ENCODE peak calls at places on chromosome 18, in four cellular contexts. One of them, this sample, is unnamed.

GRCh38 chr18:7221424-7222155 is 9.3 kb upstream of the LRRC30 start:
- DNase-seq in HCT116: peak; percentile 16
- DNase-seq in K562: peak; percentile 39
- DNase-seq in GM12878: peak; percentile 4
- DNase-seq in this sample: peak; percentile 67

GRCh38 chr18:64259871-64260270 is 111.0 kb upstream of the LINC00305 start:
- DNase-seq in K562: no peak
- DNase-seq in GM12878: no peak
- DNase-seq in HCT116: no peak
- DNase-seq in this sample: no peak

GRCh38 chr18:525066-525797 is 24.7 kb upstream of the COLEC12 start:
- DNase-seq in HCT116: no peak
- DNase-seq in K562: peak; percentile 26
- DNase-seq in GM12878: no peak
- DNase-seq in this sample: no peak

GRCh38 chr18:2570772-2571199 is 519 bp downstream of the METTL4 start:
- DNase-seq in GM12878: peak; percentile 20
- DNase-seq in K562: peak; percentile 83
- DNase-seq in HCT116: peak; percentile 55
- DNase-seq in this sample: peak; percentile 37

GRCh38 chr18:23963443-23964185 is 50.9 kb upstream of the TTC39C start:
- DNase-seq in HCT116: no peak
- DNase-seq in K562: no peak
- DNase-seq in GM12878: no peak
- DNase-seq in this sample: no peak

GRCh38 chr18:56038258-56039030 is 450.5 kb upstream of the TCF4 start:
- DNase-seq in HCT116: no peak
- DNase-seq in K562: no peak
- DNase-seq in GM12878: no peak
- DNase-seq in this sample: no peak

GRCh38 chr18:32529737-32530420 is 59.2 kb upstream of the GAREM1 start:
- DNase-seq in K562: no peak
- DNase-seq in GM12878: no peak
- DNase-seq in HCT116: no peak
- DNase-seq in this sample: no peak

GRCh38 chr18:48409591-48410094 is 460 bp upstream of the ZBTB7C start:
- DNase-seq in HCT116: no peak
- DNase-seq in K562: peak; percentile 4
- DNase-seq in GM12878: no peak
- DNase-seq in this sample: no peak

GRCh38 chr18:24544141-24544498 is 83.7 kb downstream of the HRH4 start:
- DNase-seq in GM12878: no peak
- DNase-seq in HCT116: peak; percentile 22
- DNase-seq in K562: peak; percentile 47
- DNase-seq in this sample: peak; percentile 58

GRCh38 chr18:57833441-57834101 is 30.5 kb upstream of the ATP8B1 start:
- DNase-seq in GM12878: peak; percentile 55
- DNase-seq in HCT116: no peak
- DNase-seq in K562: peak; percentile 52
- DNase-seq in this sample: no peak

GRCh38 chr18:44733069-44733753 is 52.5 kb downstream of the SETBP1 start:
- DNase-seq in GM12878: no peak
- DNase-seq in K562: peak; percentile 13
- DNase-seq in HCT116: no peak
- DNase-seq in this sample: no peak

GRCh38 chr18:59505311-59505710 is 146.2 kb upstream of the LMAN1 start:
- DNase-seq in GM12878: no peak
- DNase-seq in HCT116: no peak
- DNase-seq in K562: no peak
- DNase-seq in this sample: no peak

GRCh38 chr18:48992791-48993555 is 42.2 kb upstream of the SMAD7 start:
- DNase-seq in GM12878: peak; percentile 13
- DNase-seq in K562: peak; percentile 24
- DNase-seq in HCT116: no peak
- DNase-seq in this sample: no peak

GRCh38 chr18:32261003-32261402 is 71.2 kb downstream of the MEP1B start:
- DNase-seq in HCT116: no peak
- DNase-seq in K562: no peak
- DNase-seq in GM12878: no peak
- DNase-seq in this sample: no peak

GRCh38 chr18:48943333-48943732 is 7.4 kb downstream of the SMAD7 start:
- DNase-seq in HCT116: no peak
- DNase-seq in GM12878: no peak
- DNase-seq in K562: no peak
- DNase-seq in this sample: no peak

GRCh38 chr18:35019929-35020328 is 21.3 kb upstream of the MAPRE2 start:
- DNase-seq in K562: no peak
- DNase-seq in GM12878: no peak
- DNase-seq in HCT116: no peak
- DNase-seq in this sample: no peak

GRCh38 chr18:79497638-79498081 is 101.9 kb downstream of the NFATC1 start:
- DNase-seq in HCT116: no peak
- DNase-seq in K562: no peak
- DNase-seq in GM12878: peak; percentile 25
- DNase-seq in this sample: no peak

GRCh38 chr18:8686556-8686955 is 18.8 kb upstream of the MTCL1 start:
- DNase-seq in HCT116: no peak
- DNase-seq in K562: no peak
- DNase-seq in GM12878: no peak
- DNase-seq in this sample: no peak

GRCh38 chr18:63259581-63259830 is 60.1 kb downstream of the BCL2 start:
- DNase-seq in HCT116: no peak
- DNase-seq in GM12878: no peak
- DNase-seq in K562: no peak
- DNase-seq in this sample: no peak

GRCh38 chr18:8496186-8496585 is 113.1 kb upstream of the RAB12 start:
- DNase-seq in GM12878: no peak
- DNase-seq in HCT116: no peak
- DNase-seq in K562: no peak
- DNase-seq in this sample: no peak

GRCh38 chr18:40473221-40473620 is 1481.8 kb upstream of the PIK3C3 start:
- DNase-seq in K562: no peak
- DNase-seq in GM12878: no peak
- DNase-seq in HCT116: no peak
- DNase-seq in this sample: no peak

GRCh38 chr18:56921888-56922480 is 224.9 kb upstream of the BOD1L2 start:
- DNase-seq in K562: no peak
- DNase-seq in GM12878: no peak
- DNase-seq in HCT116: no peak
- DNase-seq in this sample: no peak

GRCh38 chr18:62634991-62635630 is 80.2 kb upstream of the PHLPP1 start:
- DNase-seq in GM12878: no peak
- DNase-seq in K562: no peak
- DNase-seq in HCT116: no peak
- DNase-seq in this sample: no peak

GRCh38 chr18:14086459-14087231 is 45.6 kb downstream of the ZNF519 start:
- DNase-seq in K562: peak; percentile 32
- DNase-seq in GM12878: no peak
- DNase-seq in HCT116: no peak
- DNase-seq in this sample: peak; percentile 14

DNA sequence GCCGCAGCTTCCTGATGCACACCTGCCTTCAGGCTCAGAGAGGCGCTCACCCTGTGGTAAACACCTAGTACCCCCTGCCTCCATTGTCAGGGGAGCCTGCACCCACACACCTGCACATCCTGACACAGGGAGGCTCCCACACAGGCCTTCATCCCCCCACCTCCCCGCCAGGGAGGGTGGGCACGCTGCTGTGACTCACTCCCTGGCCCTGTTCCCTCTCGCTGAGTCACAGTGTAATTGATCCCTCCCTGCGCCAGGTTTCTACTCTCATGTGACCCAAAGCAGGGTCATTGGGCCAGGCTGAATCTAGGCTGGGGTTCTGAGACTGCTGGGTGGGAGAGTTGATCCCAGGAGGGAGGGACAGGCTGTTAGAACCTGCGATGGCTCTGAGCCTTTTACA is 8.5 kb upstream of the CELF4 start:
- DNase-seq in GM12878: no peak
- DNase-seq in HCT116: no peak
- DNase-seq in K562: no peak
- DNase-seq in this sample: no peak
- TF ChIP-seq JUND in GM12878: no peak
- TF ChIP-seq JUND in HCT116: peak; percentile 77
- TF ChIP-seq JUND in K562: no peak
- TF ChIP-seq JUND in this sample: no peak

GRCh38 chr18:22872894-22873537 is 60.1 kb upstream of the RBBP8 start:
- DNase-seq in GM12878: peak; percentile 3
- DNase-seq in K562: no peak
- DNase-seq in HCT116: no peak
- DNase-seq in this sample: no peak

GRCh38 chr18:22868831-22869230 is 64.3 kb upstream of the RBBP8 start:
- DNase-seq in HCT116: no peak
- DNase-seq in GM12878: no peak
- DNase-seq in K562: no peak
- DNase-seq in this sample: no peak

DNA sequence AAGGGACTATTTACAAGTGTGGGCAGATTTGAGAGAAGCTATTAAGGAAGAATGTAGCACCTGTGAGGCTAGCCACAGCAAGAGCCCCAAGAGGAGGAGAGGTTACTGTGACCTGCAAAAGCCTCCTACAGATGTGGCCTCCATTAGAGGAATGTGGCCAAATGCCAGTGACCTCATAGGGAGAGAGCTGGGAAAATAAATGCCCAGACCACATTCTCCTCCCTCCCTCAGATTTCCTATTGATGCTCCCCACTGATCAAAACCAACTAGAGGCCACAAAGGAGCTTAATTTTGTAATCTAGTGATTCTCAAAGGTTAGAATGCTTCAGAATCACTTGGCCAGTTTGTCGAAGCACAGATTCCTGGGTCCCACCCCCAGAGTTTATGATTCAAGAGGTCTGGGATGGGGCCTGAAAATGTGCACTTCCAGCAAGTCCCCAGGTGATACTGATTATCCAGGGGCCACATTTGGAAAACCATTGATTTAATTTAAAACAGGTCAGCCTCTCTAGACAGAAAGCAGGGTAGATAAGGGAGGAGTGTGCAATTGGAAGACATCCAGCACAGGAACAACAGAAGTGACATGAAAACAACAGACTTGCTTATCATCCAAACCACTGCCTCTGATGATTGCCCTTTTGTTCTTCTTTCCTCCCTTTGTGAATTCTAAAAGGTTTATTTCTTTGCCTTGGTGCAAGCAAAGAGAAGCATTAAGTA is 61.2 kb upstream of the RBBP8 start:
- DNase-seq in HCT116: no peak
- DNase-seq in GM12878: no peak
- DNase-seq in K562: no peak
- DNase-seq in this sample: no peak
- TF ChIP-seq JUND in HCT116: no peak
- TF ChIP-seq JUND in GM12878: no peak
- TF ChIP-seq JUND in K562: no peak
- TF ChIP-seq JUND in this sample: peak; percentile 56

DNA sequence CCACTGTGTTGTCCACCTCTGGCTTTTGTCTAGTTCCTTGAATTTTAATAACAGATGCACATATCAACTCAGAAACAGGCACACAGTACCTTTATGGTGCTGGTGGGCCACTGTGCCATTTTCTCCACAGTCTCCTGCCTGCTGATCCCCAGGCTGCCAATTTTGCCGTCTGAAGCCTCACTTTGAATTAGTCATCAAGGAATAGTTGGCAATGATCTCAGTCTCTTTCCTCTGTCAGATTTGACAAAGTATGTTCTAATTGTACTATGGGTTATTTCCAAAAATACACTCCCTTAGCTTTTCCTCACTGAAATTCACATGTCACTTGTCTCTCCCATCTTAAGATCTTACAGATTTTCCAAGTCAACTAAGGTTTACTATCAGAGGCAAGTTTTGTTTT is 140.7 kb downstream of the ZNF516 start:
- DNase-seq in HCT116: no peak
- DNase-seq in K562: no peak
- DNase-seq in GM12878: no peak
- DNase-seq in this sample: no peak
- TF ChIP-seq JUND in HCT116: no peak
- TF ChIP-seq JUND in K562: no peak
- TF ChIP-seq JUND in GM12878: no peak
- TF ChIP-seq JUND in this sample: no peak

GRCh38 chr18:66682855-66683322 is 79.0 kb upstream of the CDH19 start:
- DNase-seq in K562: no peak
- DNase-seq in HCT116: no peak
- DNase-seq in GM12878: no peak
- DNase-seq in this sample: no peak
- TF ChIP-seq JUND in K562: no peak
- TF ChIP-seq JUND in HCT116: no peak
- TF ChIP-seq JUND in GM12878: no peak
- TF ChIP-seq JUND in this sample: no peak

This sample was measured in T47D.